ENCODE peak calls at places on chromosome 5, in ten cellular contexts. A is H9, W is fibroblast of lung, T is progenitor cell of endocrine pancreas, C is A549, M is uterus, D is Calu3, F is WTC11, Z is AG04450, J is AG10803. Y is an unnamed sample.
A peak's percentile ranks its signal among the peaks of the same experiment; 100 is the strongest.

GRCh38 chr5:126233256-126233655 is 190.0 kb upstream of the GRAMD2B start:
- DNase-seq in A (no peak), W (no peak), T (no peak), C (no peak), M (no peak), D (no peak), F (no peak), Z (no peak), J (peak; percentile 1), Y (no peak)

GRCh38 chr5:26326153-26326759 is 712.1 kb downstream of the CDH9 start:
- DNase-seq in A (no peak), W (no peak), T (no peak), C (no peak), M (no peak), D (no peak), F (no peak), Z (no peak), J (peak; percentile 0), Y (no peak)

GRCh38 chr5:170450041-170450660 is 53.7 kb upstream of the KCNIP1 start:
- DNase-seq in A (peak; percentile 23), W (peak; percentile 77), T (no peak), C (no peak), M (no peak), D (no peak), F (no peak), Z (no peak), J (no peak), Y (no peak)

GRCh38 chr5:134249469-134250379 is 23.9 kb upstream of the PPP2CA start:
- DNase-seq in A (no peak), W (no peak), T (no peak), C (peak; percentile 45), M (peak; percentile 39), D (no peak), F (no peak), Z (no peak), J (peak; percentile 30), Y (no peak)

GRCh38 chr5:98581416-98581999 is 192.0 kb upstream of the RGMB start:
- DNase-seq in A (no peak), W (peak; percentile 72), T (no peak), C (no peak), M (no peak), D (no peak), F (no peak), Z (no peak), J (peak; percentile 86), Y (no peak)

GRCh38 chr5:122126711-122127385 is 2.5 kb upstream of the ZNF474 start:
- DNase-seq in A (no peak), W (peak; percentile 49), T (no peak), C (no peak), M (no peak), D (no peak), F (no peak), Z (peak; percentile 36), J (peak; percentile 65), Y (no peak)

GRCh38 chr5:108398964-108399363 is 17.1 kb upstream of the FBXL17 start:
- DNase-seq in A (no peak), W (no peak), T (no peak), C (no peak), M (no peak), D (no peak), F (no peak), Z (no peak), J (no peak), Y (peak; percentile 12)

GRCh38 chr5:42518595-42519067 is 95.4 kb downstream of the GHR start:
- DNase-seq in A (no peak), W (no peak), T (no peak), C (no peak), M (no peak), D (no peak), F (no peak), Z (no peak), J (peak; percentile 36), Y (no peak)

GRCh38 chr5:132664696-132665209 is 6.8 kb downstream of the IL13 start:
- DNase-seq in A (no peak), W (no peak), T (no peak), C (no peak), M (no peak), D (no peak), F (no peak), Z (no peak), J (no peak), Y (no peak)

GRCh38 chr5:132662004-132662401 is 4.0 kb downstream of the IL13 start:
- DNase-seq in A (no peak), W (no peak), T (no peak), C (no peak), M (no peak), D (no peak), F (no peak), Z (no peak), J (no peak), Y (no peak)

GRCh38 chr5:132661231-132662003 is 3.4 kb downstream of the IL13 start:
- DNase-seq in A (no peak), W (no peak), T (no peak), C (no peak), M (no peak), D (no peak), F (no peak), Z (no peak), J (no peak), Y (peak; percentile 77)

GRCh38 chr5:132663771-132664695 is 6.1 kb downstream of the IL13 start:
- DNase-seq in A (no peak), W (no peak), T (no peak), C (no peak), M (no peak), D (no peak), F (no peak), Z (no peak), J (no peak), Y (peak; percentile 43)

GRCh38 chr5:132662925-132663770 is 5.2 kb downstream of the IL13 start:
- DNase-seq in A (no peak), W (no peak), T (no peak), C (peak; percentile 13), M (no peak), D (no peak), F (no peak), Z (no peak), J (peak; percentile 12), Y (peak; percentile 75)
- TF ChIP-seq CTCF in A (no peak), W (no peak), T (no peak), C (no peak), M (no peak), D (no peak), F (no peak), Z (peak; percentile 9), J (no peak), Y (no peak)

GRCh38 chr5:140443-140829 is 48.5 kb downstream of the PLEKHG4B start:
- DNase-seq in A (no peak), W (no peak), T (no peak), C (no peak), M (no peak), D (no peak), F (no peak), Z (no peak), J (no peak), Y (no peak)

GRCh38 chr5:138936-139335 is 47.0 kb downstream of the PLEKHG4B start:
- DNase-seq in A (no peak), W (no peak), T (no peak), C (no peak), M (no peak), D (no peak), F (no peak), Z (no peak), J (no peak), Y (no peak)

GRCh38 chr5:137741-138140 is 45.8 kb downstream of the PLEKHG4B start:
- DNase-seq in A (no peak), W (no peak), T (no peak), C (no peak), M (no peak), D (no peak), F (no peak), Z (no peak), J (no peak), Y (no peak)

GRCh38 chr5:139579-140442 is 47.8 kb downstream of the PLEKHG4B start:
- DNase-seq in A (no peak), W (no peak), T (no peak), C (no peak), M (no peak), D (no peak), F (no peak), Z (no peak), J (no peak), Y (no peak)

DNA sequence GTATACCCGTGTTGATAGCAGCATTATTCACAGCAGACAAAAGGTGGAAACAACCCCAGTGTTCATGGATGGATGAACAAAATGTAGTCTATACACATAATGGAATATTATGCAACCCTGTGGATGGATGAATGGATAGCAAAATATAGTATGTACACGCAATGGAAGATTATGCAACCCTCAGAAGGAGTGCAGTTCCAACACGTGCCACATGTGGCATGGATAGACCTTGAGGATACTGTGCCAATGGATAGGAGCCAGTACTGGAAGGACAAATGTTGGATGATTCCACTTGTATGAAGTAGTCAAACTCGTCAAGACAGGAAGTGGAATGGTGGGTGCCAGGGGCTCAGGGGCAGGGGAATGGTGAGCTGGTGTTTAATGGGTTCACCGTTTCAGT is 44.9 kb downstream of the PLEKHG4B start:
- DNase-seq in A (no peak), W (no peak), T (no peak), C (peak; percentile 25), M (no peak), D (no peak), F (no peak), Z (no peak), J (peak; percentile 27), Y (no peak)
- TF ChIP-seq CTCF in A (peak; percentile 27), W (no peak), T (no peak), C (no peak), M (no peak), D (no peak), F (no peak), Z (no peak), J (peak; percentile 3), Y (no peak)

GRCh38 chr5:150044712-150045111 is 41.6 kb downstream of the CSF1R start:
- DNase-seq in A (no peak), W (peak; percentile 67), T (no peak), C (no peak), M (no peak), D (no peak), F (no peak), Z (no peak), J (no peak), Y (no peak)

GRCh38 chr5:150046031-150046430 is 40.3 kb downstream of the CSF1R start:
- DNase-seq in A (no peak), W (no peak), T (no peak), C (no peak), M (no peak), D (no peak), F (no peak), Z (no peak), J (no peak), Y (no peak)

GRCh38 chr5:150043657-150044333 is 42.6 kb downstream of the CSF1R start:
- DNase-seq in A (no peak), W (peak; percentile 74), T (no peak), C (no peak), M (no peak), D (no peak), F (no peak), Z (no peak), J (no peak), Y (no peak)

GRCh38 chr5:150044334-150044681 is 42.0 kb downstream of the CSF1R start:
- DNase-seq in A (no peak), W (peak; percentile 86), T (no peak), C (no peak), M (no peak), D (no peak), F (no peak), Z (peak; percentile 63), J (peak; percentile 34), Y (no peak)

GRCh38 chr5:150045512-150045911 is 40.8 kb downstream of the CSF1R start:
- DNase-seq in A (no peak), W (no peak), T (no peak), C (no peak), M (no peak), D (no peak), F (peak; percentile 29), Z (no peak), J (no peak), Y (no peak)
- TF ChIP-seq CTCF in A (peak; percentile 56), W (no peak), T (peak; percentile 39), C (no peak), M (no peak), D (no peak), F (no peak), Z (no peak), J (no peak), Y (no peak)

GRCh38 chr5:59596586-59597348 is 296.8 kb downstream of the PDE4D start:
- DNase-seq in A (no peak), W (peak; percentile 65), T (no peak), C (no peak), M (no peak), D (no peak), F (no peak), Z (no peak), J (peak; percentile 55), Y (no peak)
- TF ChIP-seq CTCF in A (no peak), W (no peak), T (no peak), C (no peak), M (no peak), D (no peak), F (no peak), Z (no peak), J (no peak), Y (no peak)

Y was measured in activated CD8-positive, alpha-beta T cell treated with anti-CD3 and anti-CD28 coated beads for 36 hours.